ENCODE peak calls at places on chromosomes 4 and X, in five cellular contexts. Z, C, P, E and Y are unnamed samples.

GRCh38 chr4:183098723-183099536 is at the start of gene WWC2:
- DNase-seq in Z (peak), C (peak), E (peak), P (peak), Y (peak)

GRCh38 chrX:44306336-44306735 is 37.1 kb downstream of the EFHC2 start:
- DNase-seq in E (no peak), Z (no peak), C (no peak), P (no peak), Y (no peak)

GRCh38 chr4:25500626-25501318 is 123.7 kb downstream of the ANAPC4 start:
- DNase-seq in P (no peak), Z (no peak), C (peak), E (no peak), Y (no peak)

GRCh38 chr4:130486186-130486585 is 1390.2 kb downstream of the C4orf33 start:
- DNase-seq in C (no peak), Z (no peak), P (no peak), E (no peak), Y (no peak)

GRCh38 chrX:120213438-120214265 is 37.0 kb upstream of the ZBTB33 start:
- DNase-seq in P (no peak), E (peak), C (peak), Z (peak), Y (peak)

GRCh38 chr4:26424143-26424542 is 66.1 kb downstream of the CCKAR start:
- DNase-seq in E (no peak), Z (no peak), C (no peak), P (no peak), Y (no peak)

GRCh38 chr4:85498068-85498733 is 23.3 kb downstream of the ARHGAP24 start:
- DNase-seq in C (no peak), E (peak), Z (no peak), P (peak), Y (no peak)

GRCh38 chrX:29947225-29947624 is 268.1 kb upstream of the MAGEB2 start:
- DNase-seq in C (no peak), Z (no peak), P (no peak), E (no peak), Y (no peak)

GRCh38 chrX:39337461-39337860 is 536.2 kb downstream of the MID1IP1 start:
- DNase-seq in E (no peak), C (peak), Z (no peak), P (no peak), Y (no peak)

GRCh38 chr4:17898553-17898952 is 87.8 kb downstream of the NCAPG start:
- DNase-seq in Z (no peak), C (no peak), E (no peak), P (no peak), Y (no peak)

GRCh38 chrX:139203681-139204575 is 326.6 kb upstream of the F9 start:
- DNase-seq in P (no peak), Z (no peak), C (peak), E (peak), Y (no peak)

GRCh38 chr4:26746742-26747351 is 113.8 kb upstream of the STIM2 start:
- DNase-seq in P (no peak), C (no peak), E (no peak), Z (no peak), Y (no peak)

GRCh38 chr4:13641084-13641483 is 13.6 kb upstream of the BOD1L1 start:
- DNase-seq in P (peak), C (no peak), Z (no peak), E (no peak), Y (no peak)

GRCh38 chr4:24770111-24770584 is 25.2 kb upstream of the SOD3 start:
- DNase-seq in E (peak), C (peak), P (no peak), Z (no peak), Y (no peak)

GRCh38 chr4:128649575-128650205 is 159.8 kb upstream of the JADE1 start:
- DNase-seq in P (no peak), C (no peak), Z (no peak), E (peak), Y (no peak)

GRCh38 chrX:108601276-108601675 is 135.1 kb downstream of the IRS4 start:
- DNase-seq in Z (no peak), C (no peak), P (no peak), E (no peak), Y (no peak)

GRCh38 chrX:45807572-45808425 is 607.1 kb upstream of the DIPK2B start:
- DNase-seq in C (peak), Z (no peak), E (no peak), P (no peak), Y (peak)

GRCh38 chr4:132417220-132417619 is 731.9 kb upstream of the PCDH10 start:
- DNase-seq in Z (no peak), E (no peak), P (no peak), C (peak), Y (peak)

GRCh38 chrX:153726286-153727107 is 1.8 kb downstream of the ABCD1 start:
- DNase-seq in C (peak), P (peak), Z (no peak), E (peak), Y (peak)

GRCh38 chrX:121863976-121864375 is 816.6 kb downstream of the GLUD2 start:
- DNase-seq in P (no peak), Z (no peak), E (no peak), C (no peak), Y (no peak)

GRCh38 chr4:138567696-138568095 is 325.5 kb upstream of the SLC7A11 start:
- DNase-seq in C (no peak), E (peak), P (no peak), Z (no peak), Y (no peak)

GRCh38 chrX:97039363-97040029 is 155.8 kb downstream of the RPA4 start:
- DNase-seq in Z (no peak), E (peak), C (no peak), P (no peak), Y (no peak)

GRCh38 chr4:1556541-1557220 is 127.4 kb downstream of the FAM53A start:
- DNase-seq in C (peak), P (no peak), E (no peak), Z (no peak), Y (no peak)

GRCh38 chr4:53450773-53451172 is 73.3 kb downstream of the FIP1L1 start:
- DNase-seq in P (no peak), Z (no peak), E (no peak), C (no peak), Y (no peak)

GRCh38 chrX:18354369-18355329 is at the start of gene SCML2:
- DNase-seq in C (peak), Z (no peak), P (peak), E (peak), Y (peak)

GRCh38 chr4:22607382-22607781 is 85.4 kb upstream of the GBA3 start:
- DNase-seq in Z (no peak), C (peak), P (no peak), E (peak), Y (peak)

GRCh38 chrX:47247206-47247998 is 14.6 kb downstream of the USP11 start:
- DNase-seq in C (no peak), Z (no peak), P (no peak), E (no peak), Y (no peak)

GRCh38 chr4:168594121-168594520 is 97.3 kb downstream of the PALLD start:
- DNase-seq in C (no peak), P (no peak), Z (no peak), E (no peak), Y (no peak)

GRCh38 chr4:124432500-124432899 is 280.0 kb downstream of the ANKRD50 start:
- DNase-seq in Z (no peak), C (no peak), P (no peak), E (peak), Y (no peak)

GRCh38 chr4:97395980-97396562 is 747.2 kb downstream of the STPG2 start:
- DNase-seq in Z (no peak), P (no peak), E (no peak), C (peak), Y (no peak)

GRCh38 chr4:141884070-141884469 is 247.7 kb downstream of the IL15 start:
- DNase-seq in Z (no peak), E (no peak), C (no peak), P (no peak), Y (no peak)

GRCh38 chr4:24846716-24847115 is 51.3 kb downstream of the SOD3 start:
- DNase-seq in C (no peak), Z (no peak), E (no peak), P (no peak), Y (no peak)

GRCh38 chr4:6749340-6750171 is 33.0 kb upstream of the KIAA0232 start:
- DNase-seq in P (no peak), C (no peak), E (peak), Z (no peak), Y (no peak)

GRCh38 chr4:153497988-153498967 is 32.1 kb downstream of the TMEM131L start:
- DNase-seq in P (no peak), E (peak), Z (no peak), C (no peak), Y (no peak)